ENCODE peak calls at places on chromosome 9, in nine cellular contexts. T, V, K, U, E, Q, J, D and H are unnamed samples.

GRCh38 chr9:123359546-123359945 is 3.5 kb downstream of the CRB2 start:
- DNase-seq in T (no peak), V (no peak), K (no peak), U (no peak), E (no peak), Q (no peak), J (no peak), D (no peak), H (no peak)

GRCh38 chr9:13615660-13616615 is 336.4 kb upstream of the MPDZ start:
- DNase-seq in T (no peak), V (no peak), K (no peak), U (no peak), E (no peak), Q (no peak), J (no peak), D (no peak), H (no peak)

GRCh38 chr9:14616188-14616982 is 76.8 kb downstream of the ZDHHC21 start:
- DNase-seq in T (no peak), V (peak), K (no peak), U (no peak), E (no peak), Q (peak), J (peak), D (no peak), H (peak)

GRCh38 chr9:112334319-112334828 is 955 bp upstream of the PTBP3 start:
- DNase-seq in T (no peak), V (peak), K (peak), U (no peak), E (no peak), Q (no peak), J (peak), D (no peak), H (peak)

GRCh38 chr9:7234144-7234543 is 476.4 kb downstream of the KDM4C start:
- DNase-seq in T (no peak), V (peak), K (peak), U (peak), E (no peak), Q (peak), J (peak), D (peak), H (peak)

GRCh38 chr9:133377721-133378216 is 1.6 kb downstream of the STKLD1 start:
- DNase-seq in T (no peak), V (no peak), K (no peak), U (no peak), E (no peak), Q (no peak), J (peak), D (no peak), H (no peak)

GRCh38 chr9:135221951-135222631 is 134.6 kb downstream of the OLFM1 start:
- DNase-seq in T (peak), V (no peak), K (peak), U (no peak), E (no peak), Q (no peak), J (no peak), D (no peak), H (no peak)

GRCh38 chr9:124312290-124313265 is 54.8 kb downstream of the NEK6 start:
- DNase-seq in T (no peak), V (no peak), K (no peak), U (no peak), E (no peak), Q (no peak), J (no peak), D (no peak), H (no peak)

GRCh38 chr9:111762546-111762945 is 32.2 kb downstream of the SHOC1 start:
- DNase-seq in T (no peak), V (no peak), K (no peak), U (no peak), E (no peak), Q (no peak), J (peak), D (no peak), H (no peak)

GRCh38 chr9:116187570-116188170 is 34.1 kb downstream of the PAPPA start:
- DNase-seq in T (peak), V (no peak), K (no peak), U (no peak), E (no peak), Q (no peak), J (no peak), D (no peak), H (no peak)

GRCh38 chr9:135673941-135674340 is 10.8 kb downstream of the LCN9 start:
- DNase-seq in T (peak), V (no peak), K (no peak), U (no peak), E (no peak), Q (no peak), J (no peak), D (no peak), H (no peak)

GRCh38 chr9:109474170-109474569 is 23.9 kb downstream of the PTPN3 start:
- DNase-seq in T (no peak), V (no peak), K (no peak), U (no peak), E (no peak), Q (no peak), J (no peak), D (no peak), H (no peak)

GRCh38 chr9:114643906-114644305 is 13.7 kb downstream of the TEX53 start:
- DNase-seq in T (no peak), V (no peak), K (no peak), U (no peak), E (no peak), Q (no peak), J (no peak), D (no peak), H (no peak)

GRCh38 chr9:134442486-134443168 is 116.4 kb downstream of the RXRA start:
- DNase-seq in T (no peak), V (no peak), K (no peak), U (no peak), E (no peak), Q (no peak), J (no peak), D (no peak), H (peak)

GRCh38 chr9:125854553-125855275 is 107.5 kb downstream of the PBX3 start:
- DNase-seq in T (no peak), V (peak), K (no peak), U (no peak), E (no peak), Q (no peak), J (peak), D (no peak), H (peak)

GRCh38 chr9:136791466-136792276 is 527 bp downstream of the TMEM141 start:
- DNase-seq in T (peak), V (peak), K (peak), U (peak), E (no peak), Q (no peak), J (no peak), D (peak), H (peak)

GRCh38 chr9:89606049-89606481 is 1.3 kb downstream of the GADD45G start:
- DNase-seq in T (peak), V (peak), K (peak), U (peak), E (no peak), Q (peak), J (peak), D (no peak), H (peak)

GRCh38 chr9:84773023-84773422 is 103.5 kb downstream of the NTRK2 start:
- DNase-seq in T (no peak), V (peak), K (no peak), U (no peak), E (no peak), Q (no peak), J (peak), D (no peak), H (no peak)

GRCh38 chr9:69380811-69381210 is 55.8 kb downstream of the ENTREP1 start:
- DNase-seq in T (no peak), V (no peak), K (no peak), U (peak), E (no peak), Q (no peak), J (peak), D (no peak), H (no peak)

GRCh38 chr9:71628247-71628646 is 140.1 kb downstream of the CEMIP2 start:
- DNase-seq in T (no peak), V (no peak), K (no peak), U (no peak), E (no peak), Q (no peak), J (peak), D (no peak), H (peak)

GRCh38 chr9:15370496-15371464 is 51.9 kb upstream of the SNAPC3 start:
- DNase-seq in T (no peak), V (no peak), K (no peak), U (no peak), E (no peak), Q (no peak), J (no peak), D (no peak), H (no peak)

GRCh38 chr9:111601237-111602018 is 2.0 kb upstream of the PTGR1 start:
- DNase-seq in T (no peak), V (peak), K (no peak), U (no peak), E (no peak), Q (peak), J (peak), D (no peak), H (peak)

GRCh38 chr9:89426389-89426961 is 71.4 kb downstream of the SEMA4D start:
- DNase-seq in T (peak), V (no peak), K (no peak), U (no peak), E (no peak), Q (no peak), J (no peak), D (peak), H (no peak)

GRCh38 chr9:131738838-131739191 is 1.1 kb downstream of the RAPGEF1 start:
- DNase-seq in T (no peak), V (no peak), K (peak), U (no peak), E (no peak), Q (no peak), J (no peak), D (no peak), H (no peak)

GRCh38 chr9:107738789-107739188 is 249.2 kb upstream of the KLF4 start:
- DNase-seq in T (no peak), V (no peak), K (no peak), U (no peak), E (no peak), Q (no peak), J (peak), D (no peak), H (no peak)

GRCh38 chr9:79264511-79265448 is 307.0 kb upstream of the TLE4 start:
- DNase-seq in T (no peak), V (no peak), K (no peak), U (no peak), E (no peak), Q (no peak), J (no peak), D (no peak), H (no peak)

GRCh38 chr9:99366601-99367000 is 144.5 kb downstream of the SEC61B start:
- DNase-seq in T (no peak), V (no peak), K (no peak), U (no peak), E (no peak), Q (no peak), J (peak), D (no peak), H (no peak)

GRCh38 chr9:122314193-122314592 is 49.5 kb downstream of the MRRF start:
- DNase-seq in T (no peak), V (no peak), K (no peak), U (no peak), E (no peak), Q (no peak), J (no peak), D (no peak), H (no peak)

GRCh38 chr9:122315534-122315933 is 50.9 kb downstream of the MRRF start:
- DNase-seq in T (no peak), V (no peak), K (no peak), U (no peak), E (no peak), Q (no peak), J (no peak), D (no peak), H (no peak)

GRCh38 chr9:122320346-122320995 is 50.4 kb upstream of the PTGS1 start:
- DNase-seq in T (no peak), V (no peak), K (no peak), U (no peak), E (no peak), Q (no peak), J (no peak), D (no peak), H (no peak)

GRCh38 chr9:122322553-122322952 is 48.3 kb upstream of the PTGS1 start:
- DNase-seq in T (no peak), V (no peak), K (no peak), U (no peak), E (no peak), Q (no peak), J (no peak), D (no peak), H (no peak)

GRCh38 chr9:122318284-122318683 is 52.5 kb upstream of the PTGS1 start:
- DNase-seq in T (no peak), V (no peak), K (no peak), U (no peak), E (no peak), Q (no peak), J (no peak), D (no peak), H (no peak)
- TF ChIP-seq POLR2A in T (no peak), V (no peak), K (no peak), U (no peak), E (no peak), Q (no peak), J (no peak), D (no peak), H (no peak)

DNA sequence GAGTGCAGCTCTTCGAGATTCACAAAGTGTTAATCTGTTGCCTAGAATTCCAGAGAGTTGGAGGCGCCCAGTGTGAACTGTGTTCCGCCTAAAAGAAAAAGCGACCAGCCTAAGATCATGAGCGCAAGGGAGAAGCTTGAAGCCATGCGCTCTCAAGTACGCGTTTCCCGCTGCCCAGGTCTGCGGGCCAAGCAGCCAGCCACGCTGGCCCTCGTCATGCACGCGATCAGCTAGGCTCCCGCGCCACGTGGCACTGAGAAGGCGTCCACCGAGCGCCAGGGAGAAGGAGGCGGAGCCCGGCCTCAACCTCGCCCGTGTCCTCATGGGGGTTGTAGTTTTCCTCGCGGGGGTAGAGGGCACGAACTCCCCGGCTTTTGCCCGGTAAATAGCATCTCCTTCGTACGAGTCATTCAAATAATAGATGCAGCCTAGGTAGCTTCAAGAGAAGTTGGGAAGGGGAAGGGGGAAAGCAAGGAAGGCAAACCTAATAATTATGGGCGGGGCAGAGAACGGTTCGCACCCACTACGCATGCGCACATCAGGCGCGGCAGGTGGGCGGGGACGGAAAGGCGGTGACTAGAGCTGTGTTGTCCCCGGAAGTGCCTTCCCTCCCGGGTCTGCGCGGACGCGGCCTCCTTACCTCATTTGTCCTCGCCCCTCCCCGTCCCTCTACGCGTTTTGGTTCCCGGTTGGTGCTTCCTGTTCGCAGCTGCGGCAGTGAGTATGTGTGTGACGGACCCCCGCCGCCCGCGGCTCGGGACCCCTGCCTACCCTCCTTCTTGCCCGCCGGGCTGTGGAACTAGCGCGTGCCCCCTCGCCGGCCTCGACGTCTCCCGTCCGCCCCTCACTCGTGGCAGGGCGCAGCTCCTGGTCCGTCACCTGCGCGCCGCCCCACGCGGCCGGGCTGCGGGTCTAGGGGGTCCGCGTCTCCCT is at the start of gene ZCCHC7:
- DNase-seq in T (peak), V (peak), K (peak), U (peak), E (peak), Q (peak), J (peak), D (peak), H (peak)
- TF ChIP-seq POLR2A in T (peak), V (peak), K (peak), U (peak), E (no peak), Q (peak), J (peak), D (peak), H (peak)

GRCh38 chr9:27572918-27573698 is at the start of gene C9orf72:
- DNase-seq in T (peak), V (peak), K (peak), U (peak), E (no peak), Q (peak), J (peak), D (peak), H (peak)
- TF ChIP-seq POLR2A in T (peak), V (peak), K (peak), U (peak), E (no peak), Q (peak), J (peak), D (peak), H (no peak)

DNA sequence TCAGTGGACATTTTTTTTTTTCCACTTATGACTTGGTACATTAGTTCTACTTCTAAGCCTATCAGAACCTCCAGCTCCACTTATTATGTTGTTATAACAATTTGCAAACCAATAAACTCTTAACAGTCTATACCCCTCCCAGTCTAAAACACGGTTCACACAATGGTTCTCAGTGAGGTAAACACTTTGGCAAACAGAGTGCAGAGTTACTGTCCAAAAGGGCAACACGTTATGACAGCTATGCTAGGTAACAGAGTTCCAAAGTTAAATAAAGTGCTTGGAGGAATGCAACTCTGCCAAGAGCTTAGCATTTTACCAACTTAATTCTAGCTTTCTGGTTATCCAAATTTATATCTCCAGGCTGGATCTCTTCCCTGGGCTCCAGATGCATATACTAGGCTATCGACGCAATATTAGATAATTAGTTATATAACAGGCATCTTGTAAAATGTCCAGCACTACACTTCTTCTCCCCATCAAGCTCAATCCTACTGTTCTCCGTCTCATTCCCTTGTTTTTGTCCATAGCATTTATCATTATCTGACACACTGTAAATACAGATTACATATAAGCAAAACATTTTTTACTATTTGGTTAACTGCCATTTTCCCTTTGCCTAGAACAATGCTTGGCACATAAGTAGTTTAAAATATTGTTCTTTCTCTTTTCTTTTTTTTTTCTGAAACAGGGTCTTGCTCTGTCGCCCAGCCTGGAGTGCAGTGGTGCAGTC is 14.3 kb downstream of the FNBP1 start:
- DNase-seq in T (no peak), V (peak), K (no peak), U (no peak), E (no peak), Q (no peak), J (no peak), D (no peak), H (no peak)
- TF ChIP-seq POLR2A in T (no peak), V (no peak), K (no peak), U (no peak), E (no peak), Q (no peak), J (no peak), D (no peak), H (no peak)

DNA sequence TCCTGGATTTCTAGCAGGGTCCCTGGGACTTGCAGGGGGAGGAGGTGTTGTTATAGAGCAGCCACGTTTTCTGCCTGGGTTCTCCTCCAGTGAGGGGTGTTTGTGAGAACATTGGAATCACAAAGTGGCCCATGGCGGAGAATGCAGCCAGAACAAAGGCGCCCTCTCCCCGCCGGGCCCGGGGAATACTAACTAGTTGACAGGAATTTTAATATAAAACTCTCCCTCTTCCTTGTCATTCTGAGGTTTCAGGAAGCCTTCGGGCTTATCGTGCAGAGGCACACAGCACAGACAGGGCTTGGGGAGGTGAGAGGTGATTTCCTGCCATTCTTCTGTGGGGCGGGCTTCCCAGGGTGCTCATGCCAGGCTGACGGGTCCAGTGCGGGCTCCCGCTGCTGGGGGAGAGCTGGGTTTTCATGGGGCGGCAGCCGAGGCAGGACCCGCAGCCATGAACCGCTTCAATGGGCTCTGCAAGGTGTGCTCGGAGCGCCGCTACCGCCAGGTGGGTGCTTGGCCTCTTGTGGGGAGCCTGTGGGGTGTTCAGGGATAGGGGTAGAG is 37.7 kb downstream of the RGS3 start:
- DNase-seq in T (peak), V (peak), K (no peak), U (no peak), E (no peak), Q (no peak), J (no peak), D (no peak), H (no peak)
- TF ChIP-seq POLR2A in T (no peak), V (peak), K (no peak), U (no peak), E (no peak), Q (no peak), J (no peak), D (no peak), H (no peak)

DNA sequence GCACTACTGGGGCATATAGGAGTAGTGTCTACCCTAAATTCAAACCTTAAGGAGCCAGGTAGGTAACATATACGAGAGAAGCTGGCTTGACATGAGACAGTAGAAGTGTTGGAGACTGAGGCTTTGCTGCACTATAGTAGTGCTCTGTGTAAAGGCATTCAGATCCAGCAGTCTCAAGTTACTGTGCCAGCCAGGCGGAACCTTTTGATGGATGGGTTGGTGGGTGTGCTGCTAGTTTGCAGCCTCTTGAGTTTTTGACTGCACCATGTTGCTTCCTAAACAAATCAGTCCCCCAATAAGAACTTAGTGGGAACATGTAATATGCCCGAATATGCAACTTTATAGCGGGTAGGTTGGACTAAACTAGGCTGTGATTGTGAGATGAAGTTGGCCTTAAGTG is 1.5 kb downstream of the CLTA start:
- DNase-seq in T (no peak), V (peak), K (no peak), U (no peak), E (no peak), Q (no peak), J (peak), D (no peak), H (peak)
- TF ChIP-seq POLR2A in T (no peak), V (no peak), K (no peak), U (no peak), E (no peak), Q (no peak), J (no peak), D (no peak), H (no peak)

GRCh38 chr9:97966493-97966892 is 16.6 kb upstream of the ANP32B start:
- DNase-seq in T (no peak), V (no peak), K (no peak), U (no peak), E (no peak), Q (no peak), J (no peak), D (no peak), H (no peak)
- TF ChIP-seq POLR2A in T (no peak), V (no peak), K (no peak), U (no peak), E (no peak), Q (no peak), J (no peak), D (no peak), H (no peak)

GRCh38 chr9:22147818-22148573 is 138.9 kb upstream of the CDKN2B start:
- DNase-seq in T (no peak), V (peak), K (no peak), U (no peak), E (no peak), Q (no peak), J (peak), D (no peak), H (no peak)
- TF ChIP-seq POLR2A in T (no peak), V (no peak), K (no peak), U (no peak), E (no peak), Q (no peak), J (no peak), D (no peak), H (no peak)